ENCODE peak calls at places on chromosomes 7 and 10, in four cellular contexts. O is suprapubic skin, D is stomach, B is A549. K is an unnamed sample.

GRCh38 chr7:132656846-132657776 is 80.8 kb upstream of the PLXNA4 start:
- DNase-seq in B (peak; percentile 21), O (no peak), D (no peak), K (peak; percentile 32)

GRCh38 chr10:27621441-27621840 is 117.3 kb downstream of the RAB18 start:
- DNase-seq in B (no peak), O (no peak), D (no peak), K (no peak)

GRCh38 chr7:23863209-23863798 is 153.3 kb downstream of the STK31 start:
- DNase-seq in B (peak; percentile 55), D (no peak), O (no peak), K (peak; percentile 63)

GRCh38 chr7:15503603-15504280 is 58.1 kb downstream of the AGMO start:
- DNase-seq in B (no peak), O (no peak), D (no peak), K (peak; percentile 43)

GRCh38 chr7:92560602-92561001 is 29.6 kb downstream of the FAM133B start:
- DNase-seq in D (no peak), O (no peak), B (no peak), K (no peak)

GRCh38 chr10:24357344-24358021 is 148.5 kb downstream of the KIAA1217 start:
- DNase-seq in B (no peak), D (no peak), O (no peak), K (no peak)

GRCh38 chr10:113169853-113170455 is 219.9 kb downstream of the TCF7L2 start:
- DNase-seq in O (no peak), D (no peak), B (no peak), K (no peak)

GRCh38 chr10:1115262-1115955 is 59.2 kb downstream of the WDR37 start:
- DNase-seq in O (no peak), D (peak; percentile 20), B (no peak), K (no peak)

GRCh38 chr10:103651783-103652476 is 158.4 kb downstream of the NEURL1 start:
- DNase-seq in O (no peak), D (no peak), B (no peak), K (no peak)

GRCh38 chr10:1063232-1063862 is 7.2 kb downstream of the WDR37 start:
- DNase-seq in D (no peak), B (no peak), O (no peak), K (no peak)

GRCh38 chr7:147578196-147578595 is 1012.4 kb upstream of the C7orf33 start:
- DNase-seq in B (no peak), D (no peak), O (no peak), K (peak; percentile 77)

GRCh38 chr10:62993121-62993520 is 140.0 kb upstream of the NRBF2 start:
- DNase-seq in O (no peak), B (no peak), D (no peak), K (peak; percentile 52)

GRCh38 chr10:62992145-62992721 is 140.9 kb upstream of the NRBF2 start:
- DNase-seq in B (no peak), D (no peak), O (no peak), K (peak; percentile 100)

GRCh38 chr10:62996925-62997324 is 136.2 kb upstream of the NRBF2 start:
- DNase-seq in O (no peak), B (no peak), D (no peak), K (no peak)
- H3K27ac ChIP-seq in O (no peak overlapping the region), B (no peak overlapping the region), D (no peak overlapping the region), K (no peak overlapping the region)

GRCh38 chr7:82263880-82264751 is 179.5 kb downstream of the CACNA2D1 start:
- DNase-seq in D (no peak), O (no peak), B (no peak), K (no peak)
- H3K27ac ChIP-seq in D (no peak overlapping the region), O (no peak overlapping the region), B (no peak overlapping the region), K (no peak overlapping the region)

GRCh38 chr7:69114374-69114773 is 483.9 kb upstream of the AUTS2 start:
- DNase-seq in D (no peak), O (no peak), B (no peak), K (no peak)
- H3K27ac ChIP-seq in D (no peak overlapping the region), O (no peak overlapping the region), B (no peak overlapping the region), K (no peak overlapping the region)

GRCh38 chr10:97401455-97401919 is 347 bp upstream of the RRP12 start:
- DNase-seq in B (no peak), D (no peak), O (no peak), K (no peak)
- H3K27ac ChIP-seq in B (peak overlapping the region; percentile 83), D (peak overlapping the region; percentile 85), O (no peak overlapping the region), K (peak overlapping the region; percentile 80)